ENCODE peak calls at places on chromosomes 5 and 9, in four cellular contexts. I is GM12878, A is H1, B is K562. T is an unnamed sample.

GRCh38 chr5:124655943-124656459 is 90.4 kb downstream of the ZNF608 start:
- DNase-seq in I (no peak), A (no peak), B (peak; percentile 73), T (peak; percentile 78)

GRCh38 chr9:106593201-106593600 is 269.8 kb upstream of the ZNF462 start:
- DNase-seq in I (no peak), A (no peak), B (no peak), T (no peak)

GRCh38 chr9:81560851-81561732 is 128.3 kb downstream of the TLE1 start:
- DNase-seq in I (no peak), A (no peak), B (no peak), T (no peak)

GRCh38 chr9:125106285-125106893 is 36.9 kb downstream of the SCAI start:
- DNase-seq in I (no peak), A (no peak), B (no peak), T (no peak)

GRCh38 chr5:8615142-8615858 is 746.4 kb downstream of the MTRR start:
- DNase-seq in I (no peak), A (no peak), B (no peak), T (no peak)

GRCh38 chr9:78900500-78900899 is 603.6 kb downstream of the PSAT1 start:
- DNase-seq in I (no peak), A (no peak), B (no peak), T (no peak)

GRCh38 chr5:73981696-73982095 is 355.7 kb downstream of the ARHGEF28 start:
- DNase-seq in I (no peak), A (no peak), B (no peak), T (no peak)

GRCh38 chr9:136199391-136200288 is 5.3 kb downstream of the LHX3 start:
- DNase-seq in I (no peak), A (no peak), B (no peak), T (no peak)

GRCh38 chr5:168829922-168830417 is 250.8 kb upstream of the PANK3 start:
- DNase-seq in I (no peak), A (no peak), B (no peak), T (no peak)

GRCh38 chr5:94072116-94072515 is 330.7 kb upstream of the POU5F2 start:
- DNase-seq in I (no peak), A (no peak), B (no peak), T (no peak)

GRCh38 chr5:125198270-125198974 is 452.0 kb upstream of the ZNF608 start:
- DNase-seq in I (no peak), A (no peak), B (no peak), T (no peak)

GRCh38 chr5:141973871-141974595 is 5.1 kb downstream of the RNF14 start:
- DNase-seq in I (no peak), A (no peak), B (no peak), T (no peak)

GRCh38 chr5:131879705-131880104 is 65.8 kb downstream of the MEIKIN start:
- DNase-seq in I (no peak), A (no peak), B (no peak), T (no peak)

GRCh38 chr9:94692601-94693000 is 33.9 kb upstream of the AOPEP start:
- DNase-seq in I (no peak), A (no peak), B (no peak), T (no peak)

DNA sequence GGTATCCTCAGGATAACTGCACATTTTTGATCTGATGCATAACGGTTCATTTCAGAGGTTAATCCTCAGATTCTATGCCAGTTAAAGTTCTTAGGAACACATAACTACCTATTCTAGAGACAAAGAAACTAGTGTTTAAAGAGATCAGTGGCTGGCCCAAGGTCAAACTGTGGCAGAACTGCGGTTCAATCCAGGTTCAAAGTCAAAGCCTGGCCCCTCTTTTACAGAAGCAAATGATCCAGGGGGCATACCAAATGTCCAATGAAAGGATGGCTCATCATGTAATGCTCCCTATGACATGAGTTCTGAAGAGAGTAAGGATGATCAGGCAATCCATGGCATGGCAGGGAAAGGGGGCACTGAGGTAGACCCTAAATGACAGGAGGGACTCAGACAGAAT is 283.3 kb downstream of the SPOCK1 start:
- DNase-seq in I (no peak), A (no peak), B (no peak), T (no peak)
- H2AFZ ChIP-seq in I (no peak overlapping the region), A (no peak overlapping the region), B (no peak overlapping the region), T (no peak overlapping the region)

GRCh38 chr5:117504245-117504644 is 929.6 kb upstream of the SEMA6A start:
- DNase-seq in I (no peak), A (no peak), B (no peak), T (no peak)
- TF ChIP-seq ATF3 in I (no peak), A (no peak), B (no peak), T (no peak)

GRCh38 chr5:10706326-10706725 is 54.7 kb downstream of the DAP start:
- DNase-seq in I (no peak), A (no peak), B (no peak), T (no peak)

GRCh38 chr5:10707198-10708187 is 53.5 kb downstream of the DAP start:
- DNase-seq in I (no peak), A (no peak), B (no peak), T (no peak)

GRCh38 chr5:10704949-10705621 is 55.9 kb downstream of the DAP start:
- DNase-seq in I (no peak), A (no peak), B (no peak), T (peak; percentile 70)

GRCh38 chr5:10703676-10704075 is 57.4 kb downstream of the DAP start:
- DNase-seq in I (no peak), A (no peak), B (no peak), T (no peak)

GRCh38 chr5:10705736-10706135 is 55.3 kb downstream of the DAP start:
- DNase-seq in I (no peak), A (no peak), B (no peak), T (no peak)
- TF ChIP-seq EGR1 in I (no peak), A (no peak), B (no peak), T (no peak)

GRCh38 chr5:140025736-140026135 is 17.4 kb downstream of the NRG2 start:
- DNase-seq in I (no peak), A (no peak), B (no peak), T (no peak)
- H2AFZ ChIP-seq in I (no peak overlapping the region), A (no peak overlapping the region), B (no peak overlapping the region), T (no peak overlapping the region)

DNA sequence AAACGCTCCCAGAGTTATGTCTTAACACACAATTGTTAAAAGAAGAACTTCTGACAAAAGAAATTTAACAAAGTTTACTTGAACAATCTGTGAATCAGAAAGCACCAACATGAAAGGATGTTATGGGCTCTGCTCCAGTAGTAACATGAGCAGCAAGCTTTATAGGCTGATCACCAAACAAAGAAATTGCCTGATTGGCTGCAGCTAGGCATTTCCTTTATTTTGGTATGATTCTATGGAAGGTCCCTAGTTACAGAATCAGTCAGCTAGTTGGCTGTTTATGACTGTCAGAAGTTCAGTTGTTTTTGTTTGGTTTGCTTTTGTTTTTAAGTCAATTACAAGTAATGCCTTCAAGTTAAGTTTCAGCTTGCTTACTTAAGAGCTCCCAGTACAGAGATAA is 102.4 kb upstream of the SMC2 start:
- DNase-seq in I (peak; percentile 5), A (no peak), B (no peak), T (no peak)
- TF ChIP-seq ATF3 in I (no peak), A (no peak), B (no peak), T (no peak)

T was measured in HCT116.